ENCODE peak calls at places on chromosome 12, in nine cellular contexts. N, U, L, K, E, J, V, B and F are unnamed samples. For H3K4me1, the result is how much of the 10 kb centered on the place peaks cover.

GRCh38 chr12:116520801-116521471 is 38.2 kb upstream of the MAP1LC3B2 start:
- DNase-seq in N (peak), U (no peak), L (no peak), K (peak), E (no peak), J (peak), V (no peak), B (peak), F (no peak)

GRCh38 chr12:113917393-113917792 is 48.7 kb downstream of the RBM19 start:
- DNase-seq in N (no peak), U (no peak), L (no peak), K (no peak), E (no peak), J (no peak), V (no peak), B (no peak), F (no peak)

GRCh38 chr12:105982022-105982421 is 156.7 kb downstream of the NUAK1 start:
- DNase-seq in N (no peak), U (no peak), L (no peak), K (no peak), E (no peak), J (no peak), V (no peak), B (no peak), F (no peak)

GRCh38 chr12:116674643-116675183 is 63.2 kb downstream of the SPRING1 start:
- DNase-seq in N (no peak), U (no peak), L (no peak), K (no peak), E (no peak), J (peak), V (no peak), B (no peak), F (no peak)

GRCh38 chr12:115840159-115840558 is 437.3 kb downstream of the MED13L start:
- DNase-seq in N (peak), U (no peak), L (peak), K (no peak), E (no peak), J (no peak), V (no peak), B (no peak), F (no peak)

GRCh38 chr12:99957866-99958466 is 26.8 kb downstream of the ANKS1B start:
- DNase-seq in N (no peak), U (no peak), L (no peak), K (no peak), E (no peak), J (no peak), V (no peak), B (no peak), F (no peak)

GRCh38 chr12:77442633-77443032 is 377.3 kb upstream of the E2F7 start:
- DNase-seq in N (no peak), U (no peak), L (no peak), K (no peak), E (no peak), J (no peak), V (no peak), B (no peak), F (no peak)

GRCh38 chr12:100168562-100168961 is 25.9 kb upstream of the BLTP3B start:
- DNase-seq in N (no peak), U (no peak), L (no peak), K (no peak), E (no peak), J (no peak), V (no peak), B (no peak), F (no peak)

GRCh38 chr12:67413577-67413976 is 144.4 kb downstream of the CAND1 start:
- DNase-seq in N (no peak), U (no peak), L (no peak), K (no peak), E (no peak), J (no peak), V (no peak), B (peak), F (no peak)

GRCh38 chr12:75553865-75554555 is 42.6 kb upstream of the KRR1 start:
- DNase-seq in N (no peak), U (no peak), L (no peak), K (no peak), E (no peak), J (no peak), V (no peak), B (no peak), F (no peak)

GRCh38 chr12:124422142-124422569 is 127.3 kb downstream of the RFLNA start:
- DNase-seq in N (peak), U (no peak), L (peak), K (no peak), E (no peak), J (no peak), V (no peak), B (no peak), F (peak)

GRCh38 chr12:5043589-5044419 is at the start of gene KCNA5:
- DNase-seq in N (no peak), U (peak), L (no peak), K (no peak), E (peak), J (no peak), V (peak), B (peak), F (no peak)

GRCh38 chr12:133135747-133136146 is 5.3 kb downstream of the ZNF10 start:
- DNase-seq in N (no peak), U (no peak), L (no peak), K (no peak), E (no peak), J (no peak), V (no peak), B (no peak), F (no peak)

GRCh38 chr12:104686196-104686595 is 229.4 kb downstream of the CHST11 start:
- DNase-seq in N (no peak), U (no peak), L (no peak), K (peak), E (no peak), J (no peak), V (no peak), B (no peak), F (no peak)

GRCh38 chr12:22437031-22437806 is 102.7 kb upstream of the ST8SIA1 start:
- DNase-seq in N (no peak), U (no peak), L (no peak), K (no peak), E (peak), J (no peak), V (no peak), B (no peak), F (no peak)

GRCh38 chr12:96404683-96405082 is 4.4 kb upstream of the CDK17 start:
- DNase-seq in N (no peak), U (no peak), L (no peak), K (no peak), E (no peak), J (no peak), V (no peak), B (no peak), F (no peak)

GRCh38 chr12:76784600-76785051 is 20.7 kb downstream of the ZDHHC17 start:
- DNase-seq in N (peak), U (no peak), L (no peak), K (no peak), E (no peak), J (no peak), V (no peak), B (no peak), F (no peak)

GRCh38 chr12:64824130-64824499 is 332 bp upstream of the TBC1D30 start:
- DNase-seq in N (no peak), U (no peak), L (no peak), K (peak), E (peak), J (no peak), V (no peak), B (no peak), F (no peak)

GRCh38 chr12:132284618-132285310 is 44.6 kb downstream of the GALNT9 start:
- DNase-seq in N (no peak), U (no peak), L (peak), K (no peak), E (no peak), J (no peak), V (no peak), B (no peak), F (no peak)

GRCh38 chr12:97386133-97386581 is 76.4 kb upstream of the RMST start:
- DNase-seq in N (no peak), U (no peak), L (no peak), K (no peak), E (peak), J (no peak), V (no peak), B (no peak), F (no peak)

GRCh38 chr12:80178846-80179245 is 79.5 kb downstream of the OTOGL start:
- DNase-seq in N (no peak), U (no peak), L (no peak), K (no peak), E (no peak), J (no peak), V (no peak), B (no peak), F (no peak)

GRCh38 chr12:132263451-132264065 is 65.8 kb downstream of the GALNT9 start:
- DNase-seq in N (no peak), U (no peak), L (peak), K (no peak), E (no peak), J (no peak), V (no peak), B (no peak), F (no peak)

GRCh38 chr12:13843841-13844240 is 137.6 kb downstream of the GRIN2B start:
- DNase-seq in N (no peak), U (no peak), L (no peak), K (no peak), E (no peak), J (no peak), V (no peak), B (no peak), F (no peak)

GRCh38 chr12:27894309-27894708 is 78.2 kb downstream of the PTHLH start:
- DNase-seq in N (no peak), U (no peak), L (no peak), K (no peak), E (no peak), J (no peak), V (no peak), B (no peak), F (no peak)

GRCh38 chr12:76242813-76243540 is 105.2 kb downstream of the BBS10 start:
- DNase-seq in N (no peak), U (no peak), L (no peak), K (no peak), E (no peak), J (no peak), V (no peak), B (no peak), F (no peak)

GRCh38 chr12:53431187-53431586 is 7.5 kb downstream of the AMHR2 start:
- DNase-seq in N (no peak), U (peak), L (no peak), K (no peak), E (no peak), J (no peak), V (no peak), B (no peak), F (no peak)

GRCh38 chr12:82694276-82694675 is 7.6 kb downstream of the TMTC2 start:
- DNase-seq in N (no peak), U (no peak), L (no peak), K (no peak), E (no peak), J (no peak), V (no peak), B (no peak), F (no peak)

GRCh38 chr12:25071366-25071765 is 122.5 kb upstream of the BCAT1 start:
- DNase-seq in N (no peak), U (no peak), L (no peak), K (peak), E (no peak), J (no peak), V (no peak), B (no peak), F (no peak)

GRCh38 chr12:86660488-86661171 is 404.4 kb upstream of the MGAT4C start:
- DNase-seq in N (no peak), U (no peak), L (no peak), K (peak), E (no peak), J (no peak), V (no peak), B (no peak), F (no peak)

GRCh38 chr12:49609875-49610154 is 4.4 kb upstream of the FAM186B start:
- DNase-seq in N (no peak), U (no peak), L (no peak), K (no peak), E (no peak), J (no peak), V (no peak), B (no peak), F (no peak)

GRCh38 chr12:57613427-57614109 is 2.3 kb downstream of the ARHGEF25 start:
- DNase-seq in N (no peak), U (peak), L (no peak), K (no peak), E (no peak), J (peak), V (no peak), B (no peak), F (no peak)
- H3K4me1 ChIP-seq in N (under half), U (under half), L (under half), K (under half), E (under half), J (under half), V (under half), B (under half), F (under half)

DNA sequence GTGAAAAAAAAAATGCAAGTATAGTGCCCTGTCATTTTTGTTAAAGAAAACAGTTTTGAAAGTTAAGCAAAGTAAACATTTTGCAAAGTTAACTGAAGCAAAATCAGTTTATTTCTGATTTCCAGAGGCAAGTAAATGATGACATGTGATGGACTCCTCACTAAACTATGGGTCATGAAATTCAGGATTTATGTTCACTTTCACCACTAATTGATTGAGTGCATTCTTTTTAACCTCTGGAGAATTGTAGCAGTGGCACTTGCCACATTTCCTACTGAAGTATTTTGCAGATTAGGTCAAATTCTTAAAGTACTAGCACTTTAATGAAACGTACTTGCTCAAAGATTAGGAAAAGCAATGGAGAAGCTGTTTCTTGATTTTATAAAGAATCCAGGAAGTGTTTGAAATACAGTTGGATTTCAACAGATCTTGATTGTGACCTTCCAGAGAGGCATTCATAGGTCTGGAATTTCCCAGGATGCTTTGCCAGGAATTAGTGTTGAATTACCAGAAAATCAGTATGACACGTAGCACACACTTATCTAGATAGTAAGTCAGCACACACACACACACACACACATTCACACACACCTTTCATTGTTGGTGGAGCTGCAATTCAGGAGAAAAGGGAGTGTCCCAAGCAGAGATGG is 162.6 kb downstream of the MYRFL start:
- DNase-seq in N (peak), U (no peak), L (no peak), K (peak), E (no peak), J (no peak), V (no peak), B (no peak), F (no peak)
- TF ChIP-seq POLR2AphosphoS5 in N (peak), U (peak), L (peak), K (no peak), E (no peak), J (no peak), V (no peak), B (peak), F (no peak)

GRCh38 chr12:108720757-108721514 is 10.4 kb downstream of the CORO1C start:
- DNase-seq in N (no peak), U (no peak), L (no peak), K (no peak), E (no peak), J (no peak), V (no peak), B (no peak), F (no peak)
- H3K4me1 ChIP-seq in N (under half), U (under half), L (under half), K (under half), E (half or more), J (half or more), V (under half), B (half or more), F (half or more)

GRCh38 chr12:111753144-111753881 is 13.4 kb upstream of the ALDH2 start:
- DNase-seq in N (peak), U (peak), L (peak), K (peak), E (peak), J (no peak), V (no peak), B (peak), F (peak)
- TF ChIP-seq POLR2AphosphoS5 in N (peak), U (no peak), L (peak), K (no peak), E (no peak), J (no peak), V (no peak), B (no peak), F (peak)

GRCh38 chr12:47084172-47084571 is 4.4 kb upstream of the AMIGO2 start:
- DNase-seq in N (no peak), U (no peak), L (no peak), K (no peak), E (no peak), J (no peak), V (no peak), B (no peak), F (no peak)
- H3K4me1 ChIP-seq in N (under half), U (under half), L (under half), K (under half), E (under half), J (half or more), V (under half), B (half or more), F (under half)

GRCh38 chr12:46209914-46210834 is 58.7 kb downstream of the SLC38A1 start:
- DNase-seq in N (peak), U (peak), L (no peak), K (peak), E (peak), J (no peak), V (no peak), B (no peak), F (peak)
- TF ChIP-seq POLR2AphosphoS5 in N (no peak), U (no peak), L (peak), K (peak), E (no peak), J (no peak), V (no peak), B (no peak), F (peak)

DNA sequence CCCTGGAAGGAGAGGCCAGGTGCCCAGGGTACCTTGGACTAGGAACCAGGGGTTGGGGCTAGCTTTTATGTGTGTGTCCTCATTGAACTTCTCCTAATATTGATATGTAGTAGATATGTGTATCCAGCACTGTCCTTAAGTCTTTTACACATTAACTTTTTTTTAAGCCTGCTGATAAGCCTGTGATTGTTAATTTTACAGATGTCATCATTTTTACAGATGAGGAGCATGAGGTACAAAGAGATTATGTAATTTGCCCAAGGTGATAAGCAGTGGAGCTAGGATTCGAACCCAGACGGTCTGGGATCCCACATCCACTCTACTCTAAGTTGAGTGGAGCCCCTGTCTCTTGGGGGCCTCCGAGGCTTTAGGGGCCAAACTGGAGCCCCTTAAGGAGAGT is 10.2 kb upstream of the NR4A1 start:
- DNase-seq in N (no peak), U (no peak), L (no peak), K (no peak), E (no peak), J (no peak), V (no peak), B (no peak), F (no peak)
- H3K4me1 ChIP-seq in N (under half), U (under half), L (half or more), K (under half), E (under half), J (half or more), V (under half), B (under half), F (under half)